ENCODE peak calls at places on chromosomes 1 and 21, in ten cellular contexts. M is uterus, R is HepG2, L is prostate gland, C is IMR-90, K is H54, S is adrenal gland, O is breast epithelium, A is body of pancreas, Y is Peyer's patch. N is an unnamed sample.

GRCh38 chr1:25707280-25708016 is 90.9 kb downstream of the MAN1C1 start:
- DNase-seq in M (peak), R (no peak), L (no peak), C (peak), K (no peak), S (no peak), O (no peak), A (no peak), Y (no peak), N (no peak)

GRCh38 chr1:64514197-64514765 is 44.4 kb downstream of the CACHD1 start:
- DNase-seq in M (no peak), R (no peak), L (no peak), C (peak), K (no peak), S (no peak), O (no peak), A (no peak), Y (no peak), N (no peak)

GRCh38 chr1:6378096-6378746 is 15.3 kb downstream of the ACOT7 start:
- DNase-seq in M (no peak), R (no peak), L (no peak), C (no peak), K (no peak), S (no peak), O (no peak), A (no peak), Y (no peak), N (no peak)

GRCh38 chr1:64892576-64893573 is 73.5 kb downstream of the JAK1 start:
- DNase-seq in M (no peak), R (no peak), L (no peak), C (peak), K (no peak), S (no peak), O (no peak), A (no peak), Y (no peak), N (no peak)

GRCh38 chr21:43369124-43369523 is 57.8 kb downstream of the SIK1 start:
- DNase-seq in M (no peak), R (peak), L (no peak), C (peak), K (no peak), S (peak), O (no peak), A (no peak), Y (no peak), N (no peak)

GRCh38 chr21:43639470-43640178 is 19.7 kb downstream of the HSF2BP start:
- DNase-seq in M (no peak), R (peak), L (no peak), C (peak), K (no peak), S (no peak), O (no peak), A (no peak), Y (no peak), N (no peak)

GRCh38 chr1:64473367-64473766 is 3.4 kb downstream of the CACHD1 start:
- DNase-seq in M (no peak), R (no peak), L (no peak), C (no peak), K (no peak), S (no peak), O (no peak), A (no peak), Y (no peak), N (no peak)

GRCh38 chr1:94616503-94616902 is 74.9 kb upstream of the F3 start:
- DNase-seq in M (no peak), R (no peak), L (no peak), C (no peak), K (no peak), S (no peak), O (no peak), A (no peak), Y (no peak), N (no peak)

GRCh38 chr1:63691672-63692425 is 82.0 kb upstream of the ROR1 start:
- DNase-seq in M (peak), R (peak), L (peak), C (peak), K (peak), S (peak), O (peak), A (peak), Y (no peak), N (peak)

GRCh38 chr1:49106438-49106837 is 329.7 kb upstream of the BEND5 start:
- DNase-seq in M (no peak), R (no peak), L (no peak), C (no peak), K (no peak), S (no peak), O (no peak), A (no peak), Y (no peak), N (no peak)

GRCh38 chr1:204359474-204360255 is at the start of gene PLEKHA6:
- DNase-seq in M (peak), R (no peak), L (no peak), C (peak), K (no peak), S (peak), O (no peak), A (no peak), Y (no peak), N (no peak)

GRCh38 chr1:92922378-92923035 is 38.8 kb downstream of the DIPK1A start:
- DNase-seq in M (no peak), R (no peak), L (no peak), C (no peak), K (no peak), S (no peak), O (no peak), A (no peak), Y (no peak), N (no peak)

GRCh38 chr1:231934797-231935196 is 308.2 kb downstream of the DISC1 start:
- DNase-seq in M (no peak), R (peak), L (peak), C (peak), K (no peak), S (no peak), O (no peak), A (no peak), Y (no peak), N (no peak)

GRCh38 chr1:1000357-1001056 is 610 bp upstream of the HES4 start:
- DNase-seq in M (peak), R (peak), L (peak), C (peak), K (peak), S (no peak), O (peak), A (peak), Y (peak), N (peak)

GRCh38 chr1:56415720-56416119 is 163.6 kb downstream of the PLPP3 start:
- DNase-seq in M (no peak), R (no peak), L (no peak), C (no peak), K (no peak), S (no peak), O (no peak), A (no peak), Y (no peak), N (no peak)

GRCh38 chr1:221921936-221922335 is 180.0 kb upstream of the DUSP10 start:
- DNase-seq in M (no peak), R (no peak), L (no peak), C (peak), K (no peak), S (no peak), O (no peak), A (no peak), Y (no peak), N (no peak)

GRCh38 chr1:246784621-246785535 is 60.7 kb downstream of the SCCPDH start:
- DNase-seq in M (no peak), R (no peak), L (no peak), C (peak), K (peak), S (no peak), O (no peak), A (no peak), Y (no peak), N (no peak)

GRCh38 chr1:92972413-92973129 is 11.3 kb upstream of the DIPK1A start:
- DNase-seq in M (no peak), R (no peak), L (no peak), C (no peak), K (no peak), S (no peak), O (no peak), A (no peak), Y (no peak), N (no peak)

GRCh38 chr1:224170748-224171478 is 12.1 kb upstream of the DEGS1 start:
- DNase-seq in M (no peak), R (peak), L (no peak), C (no peak), K (no peak), S (peak), O (no peak), A (no peak), Y (no peak), N (no peak)

GRCh38 chr1:205360166-205360565 is 3.4 kb upstream of the KLHDC8A start:
- DNase-seq in M (no peak), R (no peak), L (no peak), C (no peak), K (no peak), S (peak), O (no peak), A (no peak), Y (no peak), N (no peak)

GRCh38 chr1:228364068-228364705 is 42.4 kb downstream of the TRIM11 start:
- DNase-seq in M (no peak), R (no peak), L (no peak), C (no peak), K (no peak), S (no peak), O (no peak), A (no peak), Y (peak), N (no peak)

GRCh38 chr21:42454791-42455190 is 41.2 kb downstream of the RSPH1 start:
- DNase-seq in M (no peak), R (no peak), L (no peak), C (no peak), K (no peak), S (no peak), O (no peak), A (no peak), Y (no peak), N (no peak)

GRCh38 chr1:173330149-173330951 is 123.2 kb upstream of the TNFSF4 start:
- DNase-seq in M (no peak), R (no peak), L (no peak), C (peak), K (no peak), S (no peak), O (no peak), A (no peak), Y (no peak), N (no peak)

GRCh38 chr1:11855430-11855829 is 3.3 kb downstream of the NPPB start:
- DNase-seq in M (no peak), R (no peak), L (no peak), C (no peak), K (no peak), S (no peak), O (no peak), A (no peak), Y (no peak), N (no peak)

GRCh38 chr1:214446772-214447556 is 104.4 kb downstream of the PTPN14 start:
- DNase-seq in M (no peak), R (peak), L (peak), C (peak), K (peak), S (no peak), O (peak), A (peak), Y (no peak), N (no peak)

GRCh38 chr1:112083487-112083886 is 94.0 kb upstream of the KCND3 start:
- DNase-seq in M (no peak), R (no peak), L (no peak), C (peak), K (no peak), S (no peak), O (no peak), A (no peak), Y (no peak), N (no peak)

GRCh38 chr1:69139007-69139406 is 428.7 kb upstream of the LRRC7 start:
- DNase-seq in M (no peak), R (no peak), L (no peak), C (no peak), K (no peak), S (no peak), O (no peak), A (no peak), Y (no peak), N (no peak)

GRCh38 chr1:111649648-111650047 is 30.1 kb downstream of the RAP1A start:
- DNase-seq in M (no peak), R (no peak), L (peak), C (no peak), K (no peak), S (no peak), O (no peak), A (no peak), Y (no peak), N (no peak)

GRCh38 chr1:201125805-201126204 is 1.2 kb downstream of the ASCL5 start:
- DNase-seq in M (peak), R (no peak), L (no peak), C (no peak), K (no peak), S (no peak), O (no peak), A (peak), Y (no peak), N (no peak)

GRCh38 chr1:67749263-67749843 is 64.4 kb downstream of the GADD45A start:
- DNase-seq in M (no peak), R (no peak), L (peak), C (no peak), K (no peak), S (no peak), O (peak), A (no peak), Y (no peak), N (no peak)

GRCh38 chr1:153959454-153959853 is 1.0 kb upstream of the CRTC2 start:
- DNase-seq in M (no peak), R (no peak), L (no peak), C (no peak), K (no peak), S (no peak), O (no peak), A (no peak), Y (no peak), N (no peak)

GRCh38 chr1:116164056-116164889 is 53.1 kb downstream of the MAB21L3 start:
- DNase-seq in M (no peak), R (no peak), L (no peak), C (no peak), K (no peak), S (no peak), O (no peak), A (no peak), Y (no peak), N (no peak)

GRCh38 chr1:116404699-116405098 is 31.7 kb downstream of the ATP1A1 start:
- DNase-seq in M (no peak), R (no peak), L (no peak), C (no peak), K (no peak), S (no peak), O (no peak), A (no peak), Y (no peak), N (no peak)

GRCh38 chr1:1187938-1188337 is 14.3 kb downstream of the TTLL10 start:
- DNase-seq in M (no peak), R (no peak), L (no peak), C (peak), K (no peak), S (no peak), O (no peak), A (no peak), Y (no peak), N (no peak)

GRCh38 chr21:42493109-42494060 is 2.6 kb downstream of the RSPH1 start:
- DNase-seq in M (no peak), R (no peak), L (no peak), C (no peak), K (no peak), S (no peak), O (no peak), A (no peak), Y (peak), N (no peak)

GRCh38 chr1:20346433-20346832 is 55.8 kb downstream of the VWA5B1 start:
- DNase-seq in M (no peak), R (no peak), L (no peak), C (no peak), K (no peak), S (no peak), O (no peak), A (no peak), Y (no peak), N (no peak)

GRCh38 chr1:20343937-20344302 is 53.2 kb downstream of the VWA5B1 start:
- DNase-seq in M (no peak), R (no peak), L (no peak), C (no peak), K (no peak), S (no peak), O (no peak), A (no peak), Y (no peak), N (no peak)

GRCh38 chr1:20345419-20345818 is 54.7 kb downstream of the VWA5B1 start:
- DNase-seq in M (no peak), R (no peak), L (no peak), C (no peak), K (no peak), S (no peak), O (no peak), A (no peak), Y (no peak), N (no peak)

GRCh38 chr1:20343149-20343936 is 52.7 kb downstream of the VWA5B1 start:
- DNase-seq in M (no peak), R (no peak), L (no peak), C (no peak), K (no peak), S (peak), O (no peak), A (no peak), Y (peak), N (peak)

GRCh38 chr1:20344738-20345137 is 54.1 kb downstream of the VWA5B1 start:
- DNase-seq in M (no peak), R (no peak), L (no peak), C (no peak), K (no peak), S (no peak), O (no peak), A (no peak), Y (no peak), N (no peak)
- TF ChIP-seq POLR2A in M (no peak), R (no peak), L (no peak), C (no peak), K (no peak), S (no peak), O (no peak), A (no peak), Y (no peak), N (no peak)

GRCh38 chr1:15937706-15938168 is 38.2 kb downstream of the ZBTB17 start:
- DNase-seq in M (no peak), R (no peak), L (no peak), C (peak), K (peak), S (no peak), O (peak), A (no peak), Y (no peak), N (no peak)

GRCh38 chr1:15938628-15939161 is 37.2 kb downstream of the ZBTB17 start:
- DNase-seq in M (no peak), R (no peak), L (no peak), C (no peak), K (no peak), S (no peak), O (no peak), A (no peak), Y (no peak), N (no peak)

GRCh38 chr1:15941044-15941840 is 34.7 kb downstream of the ZBTB17 start:
- DNase-seq in M (no peak), R (no peak), L (no peak), C (no peak), K (no peak), S (no peak), O (no peak), A (no peak), Y (no peak), N (no peak)

GRCh38 chr1:15940110-15941043 is 35.5 kb downstream of the ZBTB17 start:
- DNase-seq in M (no peak), R (no peak), L (no peak), C (no peak), K (no peak), S (no peak), O (no peak), A (no peak), Y (no peak), N (no peak)

GRCh38 chr1:15939181-15940109 is 36.5 kb downstream of the ZBTB17 start:
- DNase-seq in M (peak), R (peak), L (peak), C (peak), K (no peak), S (peak), O (no peak), A (peak), Y (peak), N (no peak)
- TF ChIP-seq POLR2A in M (no peak), R (peak), L (no peak), C (peak), K (no peak), S (peak), O (no peak), A (no peak), Y (no peak), N (peak)

GRCh38 chr21:44695176-44695575 is 1.8 kb upstream of the KRTAP10-12 start:
- DNase-seq in M (no peak), R (no peak), L (peak), C (no peak), K (no peak), S (no peak), O (no peak), A (no peak), Y (no peak), N (no peak)
- TF ChIP-seq POLR2A in M (no peak), R (no peak), L (no peak), C (no peak), K (no peak), S (no peak), O (no peak), A (no peak), Y (no peak), N (no peak)

GRCh38 chr1:160862151-160863061 is at the start of gene CD244:
- DNase-seq in M (no peak), R (no peak), L (no peak), C (no peak), K (no peak), S (peak), O (no peak), A (no peak), Y (no peak), N (no peak)
- TF ChIP-seq POLR2A in M (no peak), R (no peak), L (no peak), C (no peak), K (no peak), S (no peak), O (no peak), A (no peak), Y (no peak), N (no peak)

GRCh38 chr1:35641233-35641866 is at the start of gene PSMB2:
- DNase-seq in M (peak), R (peak), L (peak), C (peak), K (peak), S (peak), O (peak), A (peak), Y (peak), N (peak)
- TF ChIP-seq POLR2A in M (peak), R (peak), L (peak), C (peak), K (peak), S (peak), O (peak), A (peak), Y (peak), N (peak)

GRCh38 chr1:77532641-77533040 is 149.8 kb downstream of the ZZZ3 start:
- DNase-seq in M (no peak), R (no peak), L (no peak), C (no peak), K (no peak), S (no peak), O (no peak), A (no peak), Y (no peak), N (no peak)
- TF ChIP-seq POLR2A in M (no peak), R (no peak), L (no peak), C (no peak), K (no peak), S (no peak), O (no peak), A (no peak), Y (no peak), N (no peak)

DNA sequence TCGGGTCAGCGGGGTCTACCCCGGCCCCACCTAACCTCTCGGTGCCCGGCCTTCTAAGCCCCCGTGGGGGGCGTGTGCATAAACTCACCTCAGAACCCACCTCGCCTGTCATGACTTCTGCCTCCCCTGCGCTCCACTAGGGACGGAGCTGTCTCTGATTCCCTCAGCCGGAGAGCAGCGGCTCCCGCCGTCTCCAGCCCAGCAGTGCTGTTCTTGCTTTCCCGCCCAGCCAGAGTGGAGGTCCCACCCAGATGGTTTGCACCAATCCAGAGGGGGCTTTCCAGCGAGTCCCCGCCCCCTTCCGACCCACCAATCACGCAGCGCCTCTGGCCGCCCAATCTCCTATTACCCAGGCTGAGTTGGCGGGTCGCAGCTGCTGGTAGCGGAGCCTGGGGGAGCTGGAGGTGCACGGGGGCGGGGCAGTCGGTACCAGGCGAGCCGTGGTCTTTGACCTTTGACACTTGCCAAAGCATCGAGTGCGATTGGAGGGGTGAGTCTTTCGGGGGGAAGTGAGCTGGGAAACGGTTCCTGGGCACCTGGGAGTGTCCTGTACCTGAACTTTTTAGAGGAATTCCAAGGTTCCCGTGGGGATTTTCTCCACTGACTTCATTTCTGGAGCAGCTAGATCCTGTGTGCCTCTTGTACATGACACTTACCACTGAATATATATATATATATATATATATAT is at the start of gene CLSPN:
- DNase-seq in M (peak), R (peak), L (peak), C (peak), K (peak), S (peak), O (peak), A (peak), Y (peak), N (peak)
- TF ChIP-seq POLR2A in M (peak), R (peak), L (peak), C (peak), K (peak), S (peak), O (no peak), A (peak), Y (no peak), N (peak)

GRCh38 chr1:203287109-203287893 is 18.0 kb upstream of the BTG2 start:
- DNase-seq in M (no peak), R (no peak), L (no peak), C (no peak), K (no peak), S (peak), O (peak), A (peak), Y (peak), N (peak)
- TF ChIP-seq POLR2A in M (no peak), R (no peak), L (peak), C (no peak), K (no peak), S (no peak), O (no peak), A (peak), Y (peak), N (peak)

GRCh38 chr1:62513013-62513412 is 76.2 kb downstream of the USP1 start:
- DNase-seq in M (no peak), R (no peak), L (no peak), C (no peak), K (no peak), S (no peak), O (no peak), A (no peak), Y (no peak), N (no peak)

GRCh38 chr1:62515055-62515454 is 78.2 kb downstream of the USP1 start:
- DNase-seq in M (no peak), R (peak), L (no peak), C (peak), K (no peak), S (no peak), O (no peak), A (no peak), Y (no peak), N (no peak)

GRCh38 chr1:62516600-62516999 is 79.8 kb downstream of the USP1 start:
- DNase-seq in M (no peak), R (peak), L (no peak), C (peak), K (no peak), S (no peak), O (no peak), A (no peak), Y (no peak), N (no peak)
- TF ChIP-seq POLR2A in M (no peak), R (no peak), L (no peak), C (no peak), K (no peak), S (no peak), O (no peak), A (no peak), Y (no peak), N (no peak)